ENCODE peak calls at places on chromosomes 4 and X, in five cellular contexts. S is IMR-90, H is K562, O is H1, N is HepG2. W is an unnamed sample.

GRCh38 chr4:70737006-70737405 is 15.2 kb downstream of the RUFY3 start:
- DNase-seq in H (no peak), S (no peak), N (no peak), O (no peak), W (no peak)

GRCh38 chr4:143089847-143090246 is 94.9 kb upstream of the USP38 start:
- DNase-seq in H (no peak), O (no peak), S (no peak), N (no peak), W (no peak)

GRCh38 chr4:32462944-32463343 is 1742.8 kb downstream of the PCDH7 start:
- DNase-seq in N (peak), O (no peak), S (peak), H (no peak), W (peak)

GRCh38 chr4:185838514-185839203 is 26.7 kb upstream of the SORBS2 start:
- DNase-seq in S (peak), H (no peak), N (no peak), O (no peak), W (no peak)

GRCh38 chr4:173288698-173289350 is 45.3 kb downstream of the HMGB2 start:
- DNase-seq in O (no peak), S (no peak), N (no peak), H (no peak), W (no peak)

GRCh38 chrX:44770111-44770510 is 73.7 kb upstream of the DUSP21 start:
- DNase-seq in O (no peak), S (no peak), H (no peak), N (no peak), W (no peak)

GRCh38 chr4:170305627-170306026 is 215.9 kb upstream of the AADAT start:
- DNase-seq in S (no peak), O (no peak), H (no peak), N (no peak), W (no peak)

GRCh38 chr4:182928061-182928460 is 10.9 kb upstream of the DCTD start:
- DNase-seq in O (no peak), H (no peak), S (no peak), N (no peak), W (no peak)

GRCh38 chr4:64911846-64912245 is 502.6 kb upstream of the TECRL start:
- DNase-seq in H (no peak), N (no peak), O (peak), S (no peak), W (no peak)
- TF ChIP-seq CEBPB in H (no peak), N (no peak), O (no peak), S (no peak), W (no peak)

GRCh38 chr4:158895797-158896442 is 127.1 kb downstream of the FNIP2 start:
- DNase-seq in S (peak), H (no peak), O (no peak), N (no peak), W (no peak)
- TF ChIP-seq MAFK in S (no peak), H (no peak), O (no peak), N (no peak), W (no peak)

GRCh38 chr4:4851081-4851480 is 8.4 kb upstream of the MSX1 start:
- DNase-seq in S (no peak), H (no peak), N (no peak), O (no peak), W (no peak)

GRCh38 chr4:4852591-4853362 is 6.7 kb upstream of the MSX1 start:
- DNase-seq in S (peak), N (no peak), O (no peak), H (peak), W (no peak)

GRCh38 chr4:4853921-4854648 is 5.4 kb upstream of the MSX1 start:
- DNase-seq in S (no peak), H (no peak), N (no peak), O (no peak), W (no peak)

GRCh38 chr4:4853371-4853823 is 6.1 kb upstream of the MSX1 start:
- DNase-seq in H (no peak), N (no peak), S (no peak), O (no peak), W (no peak)

DNA sequence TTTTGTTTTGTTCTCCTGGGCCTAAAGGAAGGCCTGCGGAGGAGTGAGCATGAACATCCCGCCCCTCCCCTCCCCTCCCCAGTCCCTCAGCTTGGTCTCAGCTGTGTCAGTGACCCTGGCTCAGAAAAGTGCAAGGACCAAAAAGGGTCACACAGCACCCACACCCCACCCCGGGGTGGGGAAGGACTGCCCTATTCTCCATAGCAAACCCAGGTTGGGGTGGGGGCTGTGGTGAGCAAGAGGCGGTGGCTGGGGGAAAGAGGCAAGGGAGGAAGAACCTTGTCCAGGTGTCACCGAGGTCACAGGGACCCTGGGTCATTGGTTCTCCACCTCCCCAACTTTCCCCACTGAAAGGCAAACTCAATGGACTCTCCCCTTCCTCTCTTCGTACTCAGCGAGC is 7.6 kb upstream of the MSX1 start:
- DNase-seq in O (no peak), H (no peak), N (no peak), S (no peak), W (no peak)
- TF ChIP-seq CEBPB in O (no peak), H (no peak), N (no peak), S (no peak), W (no peak)

GRCh38 chr4:3320361-3321023 is 27.7 kb downstream of the RGS12 start:
- DNase-seq in O (no peak), S (no peak), N (no peak), H (no peak), W (no peak)

GRCh38 chr4:3323071-3323481 is 30.3 kb downstream of the RGS12 start:
- DNase-seq in O (no peak), S (no peak), H (no peak), N (peak), W (no peak)

GRCh38 chr4:3322059-3322550 is 29.3 kb downstream of the RGS12 start:
- DNase-seq in O (no peak), S (peak), H (no peak), N (no peak), W (no peak)

GRCh38 chr4:3318561-3319021 is 25.8 kb downstream of the RGS12 start:
- DNase-seq in N (no peak), S (no peak), H (peak), O (peak), W (peak)

DNA sequence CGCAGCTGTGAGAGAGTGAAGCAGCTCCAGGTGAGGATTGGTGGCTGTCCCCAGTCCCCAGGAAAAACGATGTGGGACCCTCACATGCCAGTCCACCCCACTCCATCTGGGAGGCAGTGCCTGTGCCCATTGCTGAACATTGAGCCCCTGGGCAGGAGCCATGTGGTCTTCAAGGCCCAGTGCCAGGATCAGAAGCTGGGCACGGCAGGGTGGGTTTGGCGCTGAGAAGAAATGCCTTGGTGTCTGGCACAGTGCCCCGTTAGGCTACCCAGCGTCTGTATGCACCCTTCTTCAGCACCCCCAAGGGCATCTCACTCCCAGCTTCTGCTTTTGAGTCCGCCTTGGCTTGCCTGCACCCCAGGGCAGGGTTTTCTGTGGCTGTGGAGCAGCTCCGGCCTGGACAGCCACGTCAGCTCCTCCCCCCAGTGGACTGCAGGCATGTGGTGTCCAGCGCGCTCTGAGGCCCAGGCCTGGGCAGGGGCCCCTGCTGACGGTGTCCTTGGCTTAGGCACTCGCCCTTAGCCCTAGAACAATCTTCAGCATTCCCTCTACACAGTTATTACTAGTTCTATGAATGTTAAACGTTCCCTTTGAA is 28.6 kb downstream of the RGS12 start:
- DNase-seq in H (no peak), S (no peak), O (no peak), N (no peak), W (no peak)
- TF ChIP-seq MAFK in H (no peak), S (no peak), O (no peak), N (no peak), W (no peak)

GRCh38 chrX:48694776-48695523 is 1.6 kb upstream of the SUV39H1 start:
- DNase-seq in N (no peak), S (no peak), O (no peak), H (no peak), W (no peak)

GRCh38 chrX:48695524-48695875 is 1.0 kb upstream of the SUV39H1 start:
- DNase-seq in N (no peak), O (no peak), H (no peak), S (peak), W (no peak)

GRCh38 chrX:48697182-48697727 is 721 bp downstream of the SUV39H1 start:
- DNase-seq in H (no peak), O (no peak), N (no peak), S (no peak), W (peak)

GRCh38 chrX:48695925-48696300 is 621 bp upstream of the SUV39H1 start:
- DNase-seq in O (no peak), H (no peak), S (no peak), N (no peak), W (no peak)

GRCh38 chrX:48696301-48697181 is at the start of gene SUV39H1:
- DNase-seq in H (peak), S (peak), N (peak), O (no peak), W (peak)
- TF ChIP-seq CEBPB in H (no peak), S (no peak), N (no peak), O (no peak), W (no peak)

DNA sequence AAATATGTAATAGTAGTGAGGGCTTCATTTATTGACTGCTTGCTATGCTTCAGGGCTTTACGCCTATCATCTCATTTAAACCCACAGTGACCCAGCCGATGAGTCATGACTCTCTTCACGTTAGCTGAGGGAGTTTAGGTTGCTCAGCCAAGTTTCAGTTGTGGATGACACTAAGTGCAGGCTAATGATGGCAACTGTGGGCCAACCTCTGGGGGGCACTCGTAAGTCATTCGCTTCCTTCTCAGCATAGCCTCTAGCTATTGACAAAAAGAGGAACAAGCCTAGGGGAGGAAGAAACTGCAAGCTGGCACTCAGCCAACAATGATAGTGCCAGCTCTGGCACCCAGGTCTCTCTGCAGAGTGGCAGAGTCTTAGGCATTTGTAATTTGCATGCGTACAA is 325.0 kb downstream of the ARHGAP10 start:
- DNase-seq in H (peak), O (peak), S (peak), N (no peak), W (peak)
- TF ChIP-seq MAFK in H (no peak), O (no peak), S (no peak), N (no peak), W (no peak)

DNA sequence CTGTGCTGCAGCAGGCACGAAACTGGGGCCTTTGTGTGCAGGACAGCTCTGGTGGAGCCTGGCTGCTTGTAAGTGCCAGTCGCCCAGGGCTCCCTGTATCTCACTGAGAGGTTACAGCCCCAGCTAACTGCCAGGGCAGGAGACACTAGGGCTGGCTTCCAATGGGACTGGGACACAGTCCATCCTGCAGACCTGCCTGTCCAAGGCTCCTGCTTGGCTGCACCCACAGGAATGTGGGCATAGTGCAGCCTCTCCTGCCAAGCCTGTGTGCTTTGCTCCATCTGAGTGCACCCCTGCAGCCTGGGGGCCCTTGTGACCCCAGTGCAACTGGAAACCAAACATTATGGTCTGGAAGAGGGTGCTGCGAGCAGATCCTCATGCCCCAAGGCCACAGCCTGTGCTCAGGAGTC is 144.0 kb downstream of the ADAM29 start:
- DNase-seq in S (no peak), O (no peak), N (no peak), H (no peak), W (no peak)
- TF ChIP-seq CEBPB in S (no peak), O (no peak), N (no peak), H (no peak), W (no peak)

DNA sequence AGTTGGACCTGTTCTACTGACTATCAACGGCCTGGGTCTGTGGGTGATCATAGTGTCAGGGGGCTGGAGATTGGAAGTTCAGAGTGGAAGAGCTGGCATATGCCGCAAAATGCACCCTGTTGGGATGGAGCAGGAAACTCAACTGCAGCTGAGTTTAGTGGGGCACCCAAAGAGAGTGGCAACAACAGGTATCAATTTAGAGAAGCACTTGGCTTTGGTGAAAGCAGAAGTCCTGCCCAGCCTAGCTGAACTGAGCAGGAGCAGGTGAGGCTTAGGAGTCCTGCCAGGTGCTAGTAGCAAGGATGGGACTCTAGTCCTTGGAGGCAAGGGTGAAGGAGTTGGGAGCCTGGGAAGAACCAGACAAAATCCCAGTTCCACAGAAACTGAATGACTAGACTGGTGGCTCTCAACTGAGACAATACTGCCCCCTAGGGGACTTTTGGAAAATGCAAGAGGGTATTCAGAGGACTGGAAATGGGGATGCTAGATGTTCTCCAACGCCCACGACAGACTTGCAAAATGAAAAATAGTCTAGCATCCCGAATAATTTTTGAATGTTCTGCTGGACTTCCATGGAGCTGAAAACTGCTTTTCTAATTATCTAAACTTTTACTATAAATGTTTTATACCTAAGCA is 49.4 kb downstream of the RTL9 start:
- DNase-seq in H (peak), N (peak), O (no peak), S (peak), W (peak)
- TF ChIP-seq MAFK in H (no peak), N (no peak), O (no peak), S (no peak), W (no peak)